ENCODE peak calls at places on chromosomes 13 and 19, in eight cellular contexts. M is HCT116, C is A549, K is aorta, Z is esophagus muscularis mucosa, A is RWPE2, H is neuronal stem cell, R is ascending aorta. P is an unnamed sample. For H3K9me3, the result is how much of the 10 kb centered on the place peaks cover.

GRCh38 chr13:110815471-110816204 is 99.2 kb downstream of the ANKRD10 start:
- DNase-seq in M (no peak), C (no peak), K (no peak), Z (no peak), A (no peak), H (no peak), R (no peak), P (no peak)

GRCh38 chr19:5436101-5436947 is 18.9 kb upstream of the ZNRF4 start:
- DNase-seq in M (no peak), C (peak), K (no peak), Z (no peak), A (no peak), H (peak), R (no peak), P (peak)

GRCh38 chr13:50122465-50122864 is 107.2 kb downstream of the KCNRG start:
- DNase-seq in M (no peak), C (no peak), K (no peak), Z (no peak), A (no peak), H (no peak), R (no peak), P (no peak)

GRCh38 chr13:112931028-112931934 is 37.7 kb upstream of the MCF2L start:
- DNase-seq in M (peak), C (peak), K (no peak), Z (no peak), A (no peak), H (no peak), R (no peak), P (peak)

GRCh38 chr19:32909257-32909656 is 39.7 kb upstream of the SLC7A9 start:
- DNase-seq in M (no peak), C (no peak), K (no peak), Z (no peak), A (no peak), H (no peak), R (no peak), P (no peak)

GRCh38 chr13:91154553-91154952 is 192.9 kb upstream of the MIR17HG start:
- DNase-seq in M (no peak), C (no peak), K (no peak), Z (no peak), A (no peak), H (no peak), R (no peak), P (no peak)

GRCh38 chr19:13053238-13053637 is 49.4 kb downstream of the LYL1 start:
- DNase-seq in M (no peak), C (no peak), K (no peak), Z (no peak), A (no peak), H (no peak), R (no peak), P (no peak)

GRCh38 chr13:63497601-63498000 is 2082.0 kb upstream of the PCDH20 start:
- DNase-seq in M (no peak), C (no peak), K (no peak), Z (no peak), A (no peak), H (no peak), R (no peak), P (no peak)

GRCh38 chr19:2443116-2443784 is 13.5 kb downstream of the LMNB2 start:
- DNase-seq in M (no peak), C (no peak), K (peak), Z (no peak), A (no peak), H (no peak), R (no peak), P (no peak)

GRCh38 chr19:52941941-52942370 is 18.7 kb upstream of the ZNF888 start:
- DNase-seq in M (no peak), C (no peak), K (no peak), Z (no peak), A (no peak), H (no peak), R (no peak), P (no peak)

GRCh38 chr19:54435551-54436016 is 13.4 kb upstream of the LENG8 start:
- DNase-seq in M (no peak), C (no peak), K (peak), Z (no peak), A (no peak), H (no peak), R (no peak), P (no peak)

GRCh38 chr19:16135410-16136127 is 7.9 kb upstream of the HSH2D start:
- DNase-seq in M (no peak), C (no peak), K (no peak), Z (no peak), A (no peak), H (no peak), R (no peak), P (no peak)

GRCh38 chr19:55640043-55640576 is 692 bp upstream of the ZNF580 start:
- DNase-seq in M (no peak), C (no peak), K (peak), Z (no peak), A (no peak), H (no peak), R (no peak), P (no peak)

GRCh38 chr13:59409211-59409610 is 754.5 kb downstream of the DIAPH3 start:
- DNase-seq in M (no peak), C (no peak), K (no peak), Z (no peak), A (no peak), H (no peak), R (no peak), P (no peak)

GRCh38 chr19:58088521-58089052 is 9.4 kb downstream of the ZSCAN18 start:
- DNase-seq in M (no peak), C (no peak), K (no peak), Z (no peak), A (no peak), H (no peak), R (no peak), P (no peak)

GRCh38 chr19:54137913-54138776 is 583 bp downstream of the CNOT3 start:
- DNase-seq in M (no peak), C (no peak), K (no peak), Z (no peak), A (no peak), H (no peak), R (no peak), P (no peak)

GRCh38 chr13:51000576-51001260 is 91.1 kb downstream of the RNASEH2B start:
- DNase-seq in M (no peak), C (no peak), K (no peak), Z (peak), A (no peak), H (no peak), R (no peak), P (no peak)

GRCh38 chr19:9914315-9915207 is 21.8 kb downstream of the OLFM2 start:
- DNase-seq in M (peak), C (peak), K (peak), Z (no peak), A (no peak), H (peak), R (peak), P (peak)

GRCh38 chr19:11092181-11092538 is 2.9 kb downstream of the LDLR start:
- DNase-seq in M (peak), C (peak), K (no peak), Z (no peak), A (no peak), H (no peak), R (no peak), P (no peak)

GRCh38 chr19:39351537-39352037 is 9.4 kb downstream of the SAMD4B start:
- DNase-seq in M (no peak), C (no peak), K (peak), Z (no peak), A (no peak), H (no peak), R (no peak), P (no peak)
- H3K4me3 ChIP-seq in M (no peak), C (no peak), K (no peak), Z (no peak), A (no peak), H (no peak), R (no peak), P (no peak)

DNA sequence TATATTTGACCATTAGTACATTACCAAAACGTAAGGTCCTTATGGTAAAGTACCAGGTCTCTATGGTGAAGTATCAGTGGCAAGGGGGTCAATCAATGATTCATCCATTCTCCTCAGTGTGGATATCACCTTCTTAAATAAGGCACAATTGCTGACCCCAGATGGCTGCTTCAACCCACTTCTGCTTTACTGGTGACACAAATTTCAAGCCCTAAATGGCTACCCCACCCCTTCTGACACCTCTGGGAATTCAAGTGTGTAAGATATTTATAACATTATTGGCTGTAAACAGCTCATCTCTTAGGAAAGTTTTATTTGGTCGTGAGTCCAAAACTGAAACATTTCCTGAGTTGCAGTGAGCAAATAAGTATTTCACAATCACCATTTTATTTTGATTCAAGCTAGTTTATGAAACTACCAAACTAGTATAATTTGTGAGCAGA is 7.9 kb upstream of the WBP4 start:
- DNase-seq in M (no peak), C (no peak), K (no peak), Z (no peak), A (no peak), H (no peak), R (no peak), P (no peak)
- H3K9me3 ChIP-seq in M (under half), C (under half), K (under half), Z (under half), A (under half), H (under half), R (under half), P (under half)

GRCh38 chr13:73335938-73336337 is 277.1 kb downstream of the KLF5 start:
- DNase-seq in M (no peak), C (no peak), K (no peak), Z (no peak), A (no peak), H (no peak), R (no peak), P (no peak)
- H3K27ac ChIP-seq in M (peak), C (peak), K (no peak), Z (no peak), A (peak), H (no peak), R (no peak), P (no peak)

DNA sequence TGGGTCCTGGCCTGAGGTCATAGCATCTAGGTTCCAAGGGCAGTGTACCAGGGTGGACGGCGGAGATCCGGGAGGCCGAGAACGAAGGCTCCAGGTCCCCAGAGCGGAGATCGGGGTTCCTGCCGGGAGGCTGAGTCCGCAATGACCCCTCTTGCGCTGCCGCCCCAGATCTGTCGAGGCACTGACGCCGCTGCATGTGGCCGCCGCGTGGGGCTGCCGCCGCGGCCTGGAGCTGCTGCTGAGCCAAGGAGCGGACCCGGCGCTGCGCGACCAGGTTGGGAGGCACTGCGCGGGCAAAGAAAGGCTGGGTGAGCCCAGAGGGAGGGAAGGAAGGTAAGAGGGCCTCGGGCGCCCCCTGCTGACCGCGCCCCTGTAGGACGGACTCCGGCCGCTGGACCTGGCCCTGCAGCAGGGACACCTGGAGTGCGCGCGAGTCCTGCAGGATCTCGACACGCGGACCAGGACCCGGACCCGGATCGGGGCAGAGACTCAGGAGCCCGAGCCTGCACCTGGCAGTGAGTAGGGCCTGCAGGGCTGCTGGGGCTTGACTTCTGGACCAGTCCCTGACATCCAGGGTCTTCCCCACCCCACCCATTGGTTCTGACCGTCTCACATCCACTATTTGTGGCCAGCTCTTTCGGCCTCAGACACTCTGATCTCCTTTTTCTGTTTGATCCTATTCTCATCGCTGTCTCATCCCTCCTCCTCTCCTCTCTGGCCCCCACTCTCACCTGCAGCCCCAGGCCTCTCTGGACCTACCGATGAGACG is 971 bp downstream of the ANKLE1 start:
- DNase-seq in M (peak), C (peak), K (peak), Z (peak), A (peak), H (peak), R (no peak), P (no peak)
- H3K4me3 ChIP-seq in M (peak), C (peak), K (no peak), Z (peak), A (peak), H (peak), R (peak), P (no peak)

GRCh38 chr19:8910775-8911414 is 78.7 kb downstream of the MBD3L1 start:
- DNase-seq in M (no peak), C (no peak), K (no peak), Z (no peak), A (no peak), H (no peak), R (no peak), P (no peak)
- H3K9me3 ChIP-seq in M (under half), C (under half), K (under half), Z (under half), A (under half), H (under half), R (under half), P (under half)

DNA sequence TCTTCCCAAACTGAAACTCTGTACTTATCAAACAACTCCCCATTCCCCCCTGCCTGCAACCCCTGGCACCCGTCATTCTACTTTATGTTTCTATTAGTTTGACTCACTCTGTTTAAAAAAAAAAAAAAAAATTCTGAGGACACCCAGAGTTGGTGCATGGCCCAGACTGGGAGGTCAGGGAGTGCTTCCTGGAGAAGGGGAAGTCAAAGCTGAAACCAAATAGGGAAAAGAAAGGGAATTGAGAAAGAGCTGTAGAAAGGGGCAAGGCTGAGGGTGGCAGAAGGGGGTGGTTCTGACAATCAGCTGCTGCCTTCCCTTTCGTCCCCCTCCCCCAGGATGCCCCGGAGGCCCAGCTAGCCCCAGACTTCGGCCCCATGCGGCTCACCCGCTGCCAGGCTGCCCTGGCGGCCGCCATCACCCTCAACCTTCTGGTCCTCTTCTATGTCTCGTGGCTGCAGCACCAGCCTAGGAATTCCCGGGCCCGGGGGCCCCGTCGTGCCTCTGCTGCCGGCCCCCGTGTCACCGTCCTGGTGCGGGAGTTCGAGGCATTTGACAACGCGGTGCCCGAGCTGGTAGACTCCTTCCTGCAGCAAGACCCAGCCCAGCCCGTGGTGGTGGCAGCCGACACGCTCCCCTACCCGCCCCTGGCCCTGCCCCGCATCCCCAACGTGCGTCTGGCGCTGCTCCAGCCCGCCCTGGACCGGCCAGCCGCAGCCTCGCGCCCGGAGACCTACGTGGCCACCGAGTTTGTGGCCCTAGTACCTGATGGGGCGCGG is 9.0 kb upstream of the STRN4 start:
- DNase-seq in M (no peak), C (no peak), K (peak), Z (no peak), A (no peak), H (no peak), R (no peak), P (no peak)
- H3K27ac ChIP-seq in M (no peak), C (no peak), K (no peak), Z (peak), A (peak), H (no peak), R (peak), P (no peak)

GRCh38 chr19:38320969-38321339 is 1.3 kb downstream of the KCNK6 start:
- DNase-seq in M (no peak), C (no peak), K (no peak), Z (no peak), A (no peak), H (no peak), R (no peak), P (no peak)
- H3K4me3 ChIP-seq in M (peak), C (no peak), K (peak), Z (no peak), A (peak), H (no peak), R (peak), P (no peak)

P was measured in iPS DF 6.9.